ENCODE peak calls at places on chromosomes 11 and 22, in nine cellular contexts. C, R, P, G, A, F, O, M and T are unnamed samples.

GRCh38 chr22:39250131-39250530 is 5.3 kb upstream of the PDGFB start:
- DNase-seq in G (no peak), F (no peak), O (no peak), M (no peak), R (no peak), A (no peak), C (no peak), P (no peak), T (no peak)

GRCh38 chr11:111631666-111632039 is 29.4 kb downstream of the SIK2 start:
- DNase-seq in C (peak; percentile 91), P (no peak), M (no peak), O (no peak), G (no peak), A (no peak), R (peak; percentile 87), F (peak; percentile 19), T (peak; percentile 89)

GRCh38 chr11:113994077-113994954 is 19.4 kb downstream of the HTR3A start:
- DNase-seq in O (peak; percentile 61), G (no peak), M (no peak), R (peak; percentile 10), A (peak; percentile 34), C (no peak), F (peak; percentile 32), P (no peak), T (peak; percentile 17)

GRCh38 chr22:45754822-45755221 is 83.2 kb downstream of the ATXN10 start:
- DNase-seq in G (no peak), O (no peak), M (no peak), C (no peak), P (no peak), F (no peak), A (no peak), R (no peak), T (no peak)

GRCh38 chr11:12433571-12434061 is 56.2 kb downstream of the PARVA start:
- DNase-seq in M (no peak), O (no peak), F (no peak), C (peak; percentile 86), R (peak; percentile 94), P (no peak), A (peak; percentile 60), G (no peak), T (peak; percentile 99)

GRCh38 chr11:78076733-78077403 is 2.8 kb downstream of the NDUFC2 start:
- DNase-seq in G (no peak), R (no peak), A (no peak), M (no peak), O (no peak), P (no peak), C (no peak), F (no peak), T (no peak)

GRCh38 chr11:88480217-88480616 is 142.7 kb upstream of the CTSC start:
- DNase-seq in C (peak; percentile 99), A (no peak), M (peak; percentile 25), G (no peak), R (peak; percentile 86), F (peak; percentile 17), O (no peak), P (no peak), T (peak; percentile 93)

GRCh38 chr11:131504199-131504949 is 134.0 kb downstream of the NTM start:
- DNase-seq in M (no peak), P (no peak), R (no peak), C (no peak), G (no peak), O (peak; percentile 12), F (no peak), A (peak; percentile 20), T (no peak)

GRCh38 chr11:38791346-38791961 is 2193.4 kb upstream of the RAG2 start:
- DNase-seq in M (peak; percentile 52), A (peak; percentile 91), O (peak; percentile 44), C (peak; percentile 70), R (peak; percentile 75), G (no peak), P (no peak), F (peak; percentile 27), T (peak; percentile 61)

GRCh38 chr22:44587004-44587793 is 89.2 kb upstream of the RTL6 start:
- DNase-seq in R (peak; percentile 10), P (no peak), M (no peak), F (no peak), O (no peak), A (no peak), G (no peak), C (no peak), T (peak; percentile 48)

GRCh38 chr11:4851033-4851432 is 2.0 kb upstream of the OR51S1 start:
- DNase-seq in P (no peak), G (no peak), M (no peak), R (peak; percentile 23), O (no peak), C (no peak), F (peak; percentile 21), A (no peak), T (peak; percentile 25)

GRCh38 chr22:50151571-50152537 is 18.7 kb upstream of the PANX2 start:
- DNase-seq in A (no peak), F (no peak), O (no peak), G (no peak), M (no peak), R (no peak), C (no peak), P (no peak), T (no peak)